ENCODE peak calls at places on chromosomes 7 and 10, in eight cellular contexts. I is heart left ventricle, S is GM06990, L is brain microvascular endothelial cell, F is upper lobe of left lung, J is type B pancreatic cell, O is endothelial cell, N is fibroblast of the aortic adventitia. X is an unnamed sample.

GRCh38 chr7:27346531-27347260 is 104.1 kb downstream of the EVX1 start:
- DNase-seq in I (no peak), S (no peak), L (peak), F (no peak), J (no peak), O (no peak), N (peak), X (no peak)

GRCh38 chr10:120606051-120606764 is 149.2 kb downstream of the PLPP4 start:
- DNase-seq in I (no peak), S (peak), L (no peak), F (no peak), J (no peak), O (no peak), N (no peak), X (no peak)

GRCh38 chr10:17025444-17026295 is 103.9 kb downstream of the CUBN start:
- DNase-seq in I (no peak), S (peak), L (peak), F (no peak), J (no peak), O (no peak), N (peak), X (no peak)

GRCh38 chr10:5448333-5449048 is 36.1 kb downstream of the NET1 start:
- DNase-seq in I (no peak), S (no peak), L (no peak), F (no peak), J (no peak), O (no peak), N (no peak), X (no peak)

GRCh38 chr10:56537984-56538383 is 176.9 kb upstream of the ZWINT start:
- DNase-seq in I (no peak), S (no peak), L (peak), F (no peak), J (no peak), O (no peak), N (peak), X (no peak)

GRCh38 chr10:126017961-126018560 is 121.7 kb downstream of the FANK1 start:
- DNase-seq in I (no peak), S (no peak), L (peak), F (no peak), J (no peak), O (no peak), N (peak), X (no peak)

GRCh38 chr7:2052657-2053048 is 180.1 kb downstream of the MAD1L1 start:
- DNase-seq in I (no peak), S (no peak), L (no peak), F (no peak), J (no peak), O (no peak), N (no peak), X (no peak)

GRCh38 chr7:114182837-114183236 is 231.8 kb upstream of the FOXP2 start:
- DNase-seq in I (no peak), S (no peak), L (peak), F (no peak), J (no peak), O (no peak), N (peak), X (no peak)

GRCh38 chr10:4333474-4333894 is 492.5 kb upstream of the AKR1E2 start:
- DNase-seq in I (no peak), S (no peak), L (no peak), F (no peak), J (no peak), O (no peak), N (no peak), X (no peak)

GRCh38 chr10:49518982-49519578 is 19.8 kb downstream of the ERCC6 start:
- DNase-seq in I (no peak), S (no peak), L (peak), F (no peak), J (no peak), O (peak), N (peak), X (no peak)

GRCh38 chr7:141754939-141755338 is 9.0 kb upstream of the TAS2R3 start:
- DNase-seq in I (no peak), S (no peak), L (no peak), F (no peak), J (no peak), O (peak), N (peak), X (no peak)

GRCh38 chr7:80766724-80767123 is 128.3 kb downstream of the CD36 start:
- DNase-seq in I (no peak), S (no peak), L (no peak), F (peak), J (no peak), O (no peak), N (no peak), X (no peak)

GRCh38 chr10:59805043-59805442 is 51.8 kb upstream of the MRLN start:
- DNase-seq in I (no peak), S (no peak), L (peak), F (no peak), J (no peak), O (peak), N (no peak), X (no peak)

GRCh38 chr7:131066635-131067034 is 261.0 kb upstream of the MKLN1 start:
- DNase-seq in I (no peak), S (no peak), L (no peak), F (no peak), J (no peak), O (no peak), N (peak), X (no peak)

GRCh38 chr7:155590215-155591023 is 44.1 kb upstream of the CNPY1 start:
- DNase-seq in I (peak), S (no peak), L (peak), F (peak), J (no peak), O (no peak), N (peak), X (no peak)

GRCh38 chr10:115402690-115403089 is 309.5 kb downstream of the ATRNL1 start:
- DNase-seq in I (no peak), S (no peak), L (peak), F (no peak), J (no peak), O (no peak), N (peak), X (no peak)

GRCh38 chr10:110783509-110784103 is 88.1 kb upstream of the PDCD4 start:
- DNase-seq in I (no peak), S (no peak), L (peak), F (no peak), J (no peak), O (no peak), N (peak), X (no peak)

GRCh38 chr7:22426463-22427121 is 69.6 kb upstream of the RAPGEF5 start:
- DNase-seq in I (no peak), S (no peak), L (no peak), F (no peak), J (no peak), O (no peak), N (no peak), X (no peak)

GRCh38 chr7:5429253-5429856 is 5.7 kb upstream of the TNRC18 start:
- DNase-seq in I (peak), S (no peak), L (no peak), F (peak), J (no peak), O (peak), N (peak), X (no peak)

GRCh38 chr10:6593140-6593740 is 13.2 kb upstream of the PRKCQ start:
- DNase-seq in I (no peak), S (no peak), L (no peak), F (no peak), J (no peak), O (no peak), N (no peak), X (no peak)

GRCh38 chr7:44157116-44158059 is 16.3 kb upstream of the MYL7 start:
- DNase-seq in I (no peak), S (no peak), L (no peak), F (no peak), J (no peak), O (no peak), N (no peak), X (no peak)

GRCh38 chr10:103451871-103452713 is at the start of gene CALHM2:
- DNase-seq in I (peak), S (peak), L (peak), F (peak), J (no peak), O (peak), N (peak), X (peak)

GRCh38 chr7:158602905-158603772 is 15.5 kb upstream of the PTPRN2 start:
- DNase-seq in I (no peak), S (no peak), L (peak), F (no peak), J (no peak), O (no peak), N (no peak), X (no peak)

DNA sequence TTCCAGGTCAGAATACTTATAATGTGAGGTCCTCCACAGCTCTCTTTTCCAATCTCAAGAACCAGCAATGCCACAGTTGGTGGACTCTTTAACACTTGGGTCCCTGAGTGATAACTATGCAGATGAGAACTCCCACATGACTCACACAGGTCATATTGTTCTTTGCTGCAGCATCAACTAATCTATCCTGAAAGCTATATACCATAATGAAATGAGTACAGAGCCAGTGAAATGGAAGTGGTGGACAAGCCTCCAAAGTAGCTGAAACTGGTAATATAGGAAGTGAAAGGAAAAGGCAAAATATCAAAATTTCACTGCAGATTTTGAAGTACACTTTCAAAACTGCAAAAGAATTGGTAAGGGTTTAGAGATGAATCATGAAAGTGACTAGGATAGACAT is 45.6 kb downstream of the SORCS1 start:
- DNase-seq in I (no peak), S (no peak), L (no peak), F (no peak), J (no peak), O (no peak), N (no peak), X (no peak)
- TF ChIP-seq CTCF in I (no peak), S (no peak), L (no peak), F (no peak), J (no peak), O (no peak), N (no peak), X (no peak)

GRCh38 chr10:11043446-11044127 is 25.9 kb downstream of the CELF2 start:
- DNase-seq in I (no peak), S (no peak), L (no peak), F (no peak), J (no peak), O (no peak), N (no peak), X (no peak)
- TF ChIP-seq CTCF in I (no peak), S (no peak), L (no peak), F (no peak), J (no peak), O (no peak), N (no peak), X (no peak)

GRCh38 chr10:13743101-13743693 is 156.4 kb downstream of the PRPF18 start:
- DNase-seq in I (peak), S (peak), L (peak), F (no peak), J (no peak), O (no peak), N (no peak), X (no peak)
- TF ChIP-seq CTCF in I (no peak), S (peak), L (no peak), F (no peak), J (no peak), O (no peak), N (no peak), X (no peak)

GRCh38 chr7:12062062-12062461 is 149.0 kb upstream of the TMEM106B start:
- DNase-seq in I (no peak), S (no peak), L (no peak), F (no peak), J (no peak), O (no peak), N (no peak), X (no peak)
- TF ChIP-seq CTCF in I (peak), S (peak), L (peak), F (no peak), J (peak), O (peak), N (peak), X (no peak)

DNA sequence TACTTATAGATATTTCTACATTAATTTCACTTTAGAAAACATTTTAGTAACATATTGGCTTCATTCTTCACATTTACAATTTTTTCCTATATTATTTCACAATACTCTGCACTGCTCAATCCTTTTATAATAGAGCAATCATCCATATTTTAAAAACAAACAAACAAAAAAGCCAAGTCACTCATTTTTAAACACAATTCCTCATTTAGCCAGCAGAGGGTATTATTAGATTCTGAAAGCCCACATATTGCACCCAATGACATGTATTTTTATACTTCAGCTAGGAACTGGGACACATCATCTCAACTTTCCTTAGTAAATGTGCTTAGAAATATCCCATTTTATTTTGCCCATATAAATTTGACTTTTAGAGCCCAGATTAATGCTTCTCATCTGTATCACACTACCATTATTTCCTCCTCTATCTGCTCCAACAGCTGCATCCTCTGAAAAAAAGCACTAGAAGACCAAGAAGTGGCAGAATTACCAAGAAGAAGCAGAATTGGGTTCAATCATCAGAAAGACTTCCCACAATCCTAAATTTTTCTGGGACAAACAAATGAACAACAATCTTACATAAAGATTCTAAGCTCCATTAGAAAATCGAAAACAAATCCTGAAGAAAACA is 29.5 kb downstream of the CTNNA3 start:
- DNase-seq in I (no peak), S (no peak), L (no peak), F (no peak), J (no peak), O (no peak), N (peak), X (no peak)
- TF ChIP-seq CTCF in I (peak), S (peak), L (peak), F (no peak), J (peak), O (peak), N (peak), X (no peak)

GRCh38 chr7:111460695-111461094 is 101.6 kb downstream of the IMMP2L start:
- DNase-seq in I (no peak), S (no peak), L (no peak), F (no peak), J (no peak), O (no peak), N (no peak), X (no peak)

GRCh38 chr7:111459757-111460280 is 102.5 kb downstream of the IMMP2L start:
- DNase-seq in I (no peak), S (no peak), L (no peak), F (no peak), J (no peak), O (no peak), N (peak), X (no peak)

DNA sequence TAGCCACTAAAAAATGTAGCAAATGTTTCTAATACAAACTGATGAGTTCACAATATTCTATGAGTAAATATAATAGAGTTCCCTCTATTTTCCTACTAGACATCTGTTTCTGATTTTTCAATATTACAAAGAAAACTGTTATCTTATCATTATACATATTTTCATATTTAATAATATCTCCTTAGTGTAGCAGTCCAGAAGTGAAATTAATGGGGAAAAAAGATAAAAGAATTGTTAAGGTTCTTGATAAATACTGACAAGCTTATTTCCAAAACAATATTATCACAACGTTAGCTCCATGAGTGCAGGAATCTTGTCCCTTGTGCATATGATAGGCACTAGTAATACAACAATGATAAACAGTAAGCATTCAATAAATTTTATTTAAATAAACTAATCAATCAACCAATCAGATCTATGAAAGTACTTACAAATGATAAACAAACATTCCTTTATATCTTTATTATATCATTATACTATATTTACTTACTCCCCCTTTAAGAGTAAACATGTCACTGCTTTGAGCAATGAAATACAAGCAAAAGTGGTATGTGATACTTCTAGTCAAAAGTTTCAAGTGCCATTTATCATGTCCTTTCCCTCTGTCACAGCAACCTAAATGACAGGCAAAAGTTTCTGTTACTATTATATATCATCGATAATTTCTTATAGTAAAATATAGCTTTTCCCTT is 103.1 kb downstream of the IMMP2L start:
- DNase-seq in I (no peak), S (no peak), L (no peak), F (no peak), J (no peak), O (no peak), N (peak), X (no peak)
- TF ChIP-seq CTCF in I (no peak), S (no peak), L (no peak), F (no peak), J (no peak), O (no peak), N (no peak), X (no peak)

GRCh38 chr10:118564652-118565051 is 30.8 kb downstream of the PRLHR start:
- DNase-seq in I (no peak), S (no peak), L (no peak), F (peak), J (peak), O (peak), N (no peak), X (no peak)
- TF ChIP-seq CTCF in I (peak), S (no peak), L (peak), F (no peak), J (peak), O (no peak), N (peak), X (no peak)

GRCh38 chr10:62025134-62025794 is 123.8 kb downstream of the ARID5B start:
- DNase-seq in I (no peak), S (no peak), L (no peak), F (no peak), J (no peak), O (no peak), N (no peak), X (no peak)

GRCh38 chr10:62027841-62028501 is 126.5 kb downstream of the ARID5B start:
- DNase-seq in I (no peak), S (no peak), L (no peak), F (no peak), J (no peak), O (no peak), N (peak), X (no peak)

GRCh38 chr10:62024026-62024701 is 122.7 kb downstream of the ARID5B start:
- DNase-seq in I (no peak), S (no peak), L (no peak), F (no peak), J (no peak), O (no peak), N (no peak), X (no peak)

GRCh38 chr10:62023289-62023688 is 121.8 kb downstream of the ARID5B start:
- DNase-seq in I (no peak), S (no peak), L (no peak), F (no peak), J (no peak), O (no peak), N (no peak), X (no peak)

DNA sequence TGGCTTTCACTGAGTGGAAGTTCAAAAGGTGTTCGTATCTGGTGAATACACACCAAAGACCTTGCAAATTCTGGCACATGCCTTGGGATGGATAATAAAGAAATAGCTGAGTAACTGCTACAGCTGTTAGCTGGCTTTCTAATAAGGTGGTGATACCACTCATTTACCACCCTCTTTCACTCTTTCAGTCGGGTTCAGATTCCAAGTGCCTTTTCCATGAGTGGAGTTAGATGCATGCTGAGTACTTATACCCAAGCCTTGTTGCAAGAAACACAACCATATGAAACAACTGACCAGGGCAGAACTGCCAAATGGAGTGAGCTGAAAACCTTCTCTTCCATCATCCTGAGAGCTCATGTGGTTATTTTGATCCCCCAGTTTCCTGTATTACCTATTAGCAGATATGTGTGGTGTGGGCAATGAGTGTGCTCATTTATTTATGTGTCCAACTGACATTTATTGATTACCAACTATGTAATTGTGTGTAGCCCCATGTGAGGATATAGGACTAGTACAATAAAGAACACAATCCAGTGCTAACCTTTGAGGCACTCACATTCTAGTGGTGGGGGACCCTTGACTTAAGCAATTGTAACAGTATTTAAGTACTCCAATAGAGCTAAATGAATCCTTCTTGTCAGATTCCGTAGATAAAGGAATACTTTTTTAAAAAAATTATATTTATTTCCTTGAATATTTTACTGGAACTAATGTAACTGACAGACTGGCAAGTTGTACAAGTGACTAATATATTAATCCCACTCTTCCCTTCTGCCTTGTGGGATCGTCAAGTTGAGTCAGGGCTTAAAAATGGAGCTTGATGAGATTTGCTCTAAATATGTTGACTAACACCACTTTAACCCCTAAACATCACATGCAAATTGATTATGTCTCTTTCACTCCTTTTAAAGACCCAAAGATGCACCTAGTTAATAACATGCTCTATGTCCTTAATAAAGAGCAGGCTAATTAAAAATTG is 124.7 kb downstream of the ARID5B start:
- DNase-seq in I (no peak), S (no peak), L (no peak), F (no peak), J (no peak), O (no peak), N (peak), X (no peak)
- TF ChIP-seq CTCF in I (no peak), S (no peak), L (no peak), F (no peak), J (no peak), O (no peak), N (no peak), X (no peak)

GRCh38 chr10:79067241-79068202 is 1.2 kb upstream of the ZMIZ1 start:
- DNase-seq in I (peak), S (peak), L (peak), F (peak), J (peak), O (peak), N (peak), X (peak)
- TF ChIP-seq CTCF in I (peak), S (no peak), L (peak), F (peak), J (no peak), O (peak), N (peak), X (no peak)